ENCODE peak calls at places on chromosomes 3 and 15, in ten cellular contexts. D is mammary epithelial cell, A is OCI-LY7, I is kidney epithelial cell, U is neural progenitor cell, B is uterus, X is heart right ventricle, K is astrocyte of the cerebellum, N is ovary, W is cardiac muscle cell. M is an unnamed sample.

GRCh38 chr3:194908972-194909371 is 223.3 kb downstream of the FAM43A start:
- DNase-seq in D (no peak), A (no peak), I (no peak), U (no peak), B (no peak), X (no peak), K (no peak), N (no peak), W (peak), M (no peak)

GRCh38 chr15:74725241-74725774 is at the start of gene CYP1A1:
- DNase-seq in D (peak), A (no peak), I (no peak), U (peak), B (no peak), X (peak), K (no peak), N (no peak), W (peak), M (peak)

GRCh38 chr3:113948015-113948917 is 453 bp downstream of the ZDHHC23 start:
- DNase-seq in D (peak), A (peak), I (no peak), U (peak), B (no peak), X (peak), K (no peak), N (peak), W (no peak), M (peak)

GRCh38 chr3:151169700-151170224 is 33.3 kb downstream of the GPR171 start:
- DNase-seq in D (peak), A (no peak), I (no peak), U (no peak), B (no peak), X (peak), K (no peak), N (no peak), W (peak), M (no peak)

GRCh38 chr15:66862878-66863335 is 160.9 kb downstream of the SMAD6 start:
- DNase-seq in D (peak), A (peak), I (peak), U (peak), B (peak), X (peak), K (peak), N (peak), W (peak), M (peak)

GRCh38 chr3:106119691-106120090 is 250.9 kb upstream of the CBLB start:
- DNase-seq in D (peak), A (no peak), I (no peak), U (no peak), B (no peak), X (no peak), K (no peak), N (no peak), W (peak), M (peak)

GRCh38 chr15:95286316-95286880 is 1044.1 kb upstream of the NR2F2 start:
- DNase-seq in D (no peak), A (no peak), I (no peak), U (peak), B (no peak), X (no peak), K (no peak), N (peak), W (no peak), M (no peak)

GRCh38 chr3:189954733-189955665 is 165.7 kb downstream of the P3H2 start:
- DNase-seq in D (no peak), A (no peak), I (no peak), U (no peak), B (no peak), X (no peak), K (no peak), N (no peak), W (peak), M (peak)

GRCh38 chr3:71121429-71122167 is 461.9 kb downstream of the FOXP1 start:
- DNase-seq in D (peak), A (no peak), I (no peak), U (no peak), B (no peak), X (no peak), K (no peak), N (no peak), W (no peak), M (peak)

GRCh38 chr3:126345641-126346460 is 11.4 kb downstream of the KLF15 start:
- DNase-seq in D (no peak), A (no peak), I (no peak), U (no peak), B (peak), X (no peak), K (no peak), N (no peak), W (no peak), M (no peak)

GRCh38 chr3:72295276-72295973 is 510.5 kb upstream of the PROK2 start:
- DNase-seq in D (no peak), A (no peak), I (no peak), U (no peak), B (no peak), X (no peak), K (no peak), N (no peak), W (no peak), M (peak)

GRCh38 chr3:136070953-136071949 is 105.7 kb downstream of the PPP2R3A start:
- DNase-seq in D (peak), A (peak), I (no peak), U (no peak), B (peak), X (no peak), K (peak), N (no peak), W (peak), M (peak)

GRCh38 chr15:73989001-73989798 is 2.9 kb downstream of the STOML1 start:
- DNase-seq in D (peak), A (no peak), I (no peak), U (no peak), B (no peak), X (no peak), K (peak), N (no peak), W (peak), M (peak)

DNA sequence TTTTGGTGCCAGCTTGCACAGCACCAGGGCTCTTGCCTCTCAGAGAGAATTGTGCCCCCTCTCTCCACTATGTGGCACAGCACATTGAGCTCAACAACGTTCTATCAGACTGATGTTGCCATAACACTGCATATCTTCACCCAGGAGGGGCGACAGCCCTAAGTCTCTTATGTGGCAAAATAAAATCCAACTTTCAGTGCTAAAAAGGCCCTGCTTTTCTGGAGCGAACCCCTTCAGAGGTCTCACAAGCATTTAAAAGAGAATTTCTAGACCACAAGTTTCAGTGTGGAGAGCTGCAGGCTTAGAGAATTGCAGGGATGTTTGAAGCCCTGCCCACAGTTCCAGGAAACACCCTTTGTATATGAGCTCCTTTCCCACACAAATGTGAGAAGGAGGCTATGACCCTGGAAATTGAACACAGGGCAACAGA is 85.5 kb downstream of the LIPC start:
- DNase-seq in D (no peak), A (no peak), I (no peak), U (no peak), B (no peak), X (no peak), K (no peak), N (no peak), W (no peak), M (no peak)
- TF ChIP-seq CTCF in D (peak), A (peak), I (peak), U (peak), B (no peak), X (no peak), K (peak), N (no peak), W (no peak), M (no peak)

GRCh38 chr3:168476360-168476980 is 380.7 kb upstream of the GOLIM4 start:
- DNase-seq in D (no peak), A (no peak), I (no peak), U (no peak), B (no peak), X (no peak), K (no peak), N (no peak), W (no peak), M (no peak)
- H3K4me3 ChIP-seq in D (no peak), A (no peak), I (no peak), U (no peak), B (no peak), X (no peak), K (no peak), N (no peak), W (no peak), M (no peak)

DNA sequence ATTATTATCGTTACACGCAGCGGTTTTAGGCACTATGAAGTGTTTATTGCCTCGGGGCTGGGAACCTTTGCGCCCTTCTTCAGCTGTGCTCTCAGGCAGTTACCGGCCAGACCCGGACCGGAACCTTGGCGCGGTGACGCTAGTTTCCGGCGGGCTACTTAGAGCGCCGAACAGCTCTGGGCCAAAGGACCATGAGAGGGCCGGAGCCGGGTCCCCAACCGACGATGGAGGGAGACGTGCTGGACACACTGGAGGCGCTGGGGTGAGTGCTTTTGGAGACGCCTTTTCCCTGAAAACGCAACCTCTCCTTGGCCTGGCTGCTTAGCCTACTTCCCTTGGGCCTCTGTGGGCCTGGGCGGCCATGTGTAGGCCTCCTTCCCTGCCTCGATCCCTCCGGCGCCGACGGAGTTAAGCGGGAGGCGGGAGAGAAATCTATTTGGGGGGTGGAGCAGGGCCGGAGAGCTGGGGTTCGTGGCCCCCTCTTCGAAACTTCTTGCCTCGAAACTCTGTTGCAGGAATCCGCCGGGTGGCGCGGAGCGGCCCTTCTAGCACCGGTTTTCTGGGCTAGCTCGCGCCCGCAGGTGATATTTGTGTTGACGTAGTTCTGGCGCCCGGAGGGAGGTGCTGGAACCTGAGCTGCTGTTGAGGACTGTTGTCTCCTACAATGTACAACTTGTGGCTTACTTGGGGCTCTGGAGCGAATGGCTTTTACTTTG is at the start of gene FAM98B:
- DNase-seq in D (peak), A (peak), I (no peak), U (peak), B (peak), X (peak), K (peak), N (peak), W (peak), M (peak)
- TF ChIP-seq CTCF in D (no peak), A (peak), I (no peak), U (peak), B (peak), X (no peak), K (peak), N (no peak), W (no peak), M (peak)

GRCh38 chr15:40338041-40338657 is 2.6 kb downstream of the CCDC9B start:
- DNase-seq in D (peak), A (peak), I (no peak), U (peak), B (peak), X (peak), K (no peak), N (peak), W (peak), M (peak)

GRCh38 chr15:40340740-40341400 is at the start of gene CCDC9B:
- DNase-seq in D (peak), A (no peak), I (peak), U (peak), B (peak), X (peak), K (no peak), N (peak), W (peak), M (peak)

GRCh38 chr15:40338921-40339620 is 1.7 kb downstream of the CCDC9B start:
- DNase-seq in D (peak), A (no peak), I (peak), U (no peak), B (peak), X (no peak), K (no peak), N (no peak), W (peak), M (peak)

GRCh38 chr15:40339621-40339945 is 1.2 kb downstream of the CCDC9B start:
- DNase-seq in D (no peak), A (no peak), I (no peak), U (no peak), B (no peak), X (no peak), K (no peak), N (no peak), W (no peak), M (no peak)

GRCh38 chr15:40340038-40340739 is 550 bp downstream of the CCDC9B start:
- DNase-seq in D (no peak), A (no peak), I (no peak), U (no peak), B (peak), X (peak), K (no peak), N (peak), W (peak), M (peak)
- H3K4me3 ChIP-seq in D (peak), A (no peak), I (peak), U (no peak), B (peak), X (peak), K (peak), N (peak), W (peak), M (peak)

DNA sequence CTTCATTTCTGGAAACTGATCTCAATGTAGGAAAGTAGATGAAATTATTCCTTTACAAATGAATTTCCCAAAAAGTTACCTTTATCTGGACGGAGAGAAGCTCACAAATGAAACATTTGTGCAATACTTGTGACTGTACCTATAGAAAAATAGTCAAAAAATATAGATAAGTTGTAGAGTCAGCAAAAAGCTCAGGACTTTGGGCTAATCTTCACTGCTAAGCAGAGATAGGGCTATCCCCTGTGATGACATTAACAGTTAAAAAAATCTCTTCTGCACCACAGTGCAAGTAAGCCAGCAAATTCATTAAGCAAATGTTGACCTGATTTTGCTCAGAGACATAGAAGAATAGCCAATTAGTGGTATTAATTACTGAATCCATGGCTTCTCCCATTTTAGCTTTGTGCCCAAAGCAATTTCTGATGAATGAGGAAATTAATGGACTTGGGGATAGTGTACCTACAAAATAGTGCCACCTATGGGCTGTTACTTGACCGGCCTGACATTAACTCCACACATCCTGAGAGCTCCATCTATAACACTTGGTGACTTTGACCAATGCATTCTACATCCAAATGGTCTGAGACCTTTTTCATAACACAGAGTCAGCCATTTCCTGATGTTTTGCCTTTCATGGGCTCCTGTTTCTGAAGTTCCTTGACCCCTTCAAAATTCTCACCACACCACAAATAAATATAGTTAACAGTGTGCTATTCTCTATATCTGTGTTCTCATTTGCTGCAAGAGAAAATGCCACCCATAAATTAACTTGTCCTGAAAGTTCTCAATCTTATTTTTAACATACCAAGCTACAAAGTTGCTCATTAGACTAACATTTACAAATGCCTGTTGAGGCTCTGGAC is 105.0 kb downstream of the SSR3 start:
- DNase-seq in D (peak), A (peak), I (peak), U (peak), B (no peak), X (no peak), K (no peak), N (no peak), W (peak), M (peak)
- TF ChIP-seq CTCF in D (peak), A (peak), I (peak), U (peak), B (no peak), X (peak), K (peak), N (no peak), W (peak), M (peak)

GRCh38 chr3:125107861-125108567 is 52.2 kb upstream of the HEG1 start:
- DNase-seq in D (peak), A (no peak), I (peak), U (no peak), B (no peak), X (no peak), K (peak), N (no peak), W (peak), M (peak)
- H3K4me3 ChIP-seq in D (no peak), A (no peak), I (no peak), U (no peak), B (no peak), X (no peak), K (peak), N (no peak), W (no peak), M (no peak)

DNA sequence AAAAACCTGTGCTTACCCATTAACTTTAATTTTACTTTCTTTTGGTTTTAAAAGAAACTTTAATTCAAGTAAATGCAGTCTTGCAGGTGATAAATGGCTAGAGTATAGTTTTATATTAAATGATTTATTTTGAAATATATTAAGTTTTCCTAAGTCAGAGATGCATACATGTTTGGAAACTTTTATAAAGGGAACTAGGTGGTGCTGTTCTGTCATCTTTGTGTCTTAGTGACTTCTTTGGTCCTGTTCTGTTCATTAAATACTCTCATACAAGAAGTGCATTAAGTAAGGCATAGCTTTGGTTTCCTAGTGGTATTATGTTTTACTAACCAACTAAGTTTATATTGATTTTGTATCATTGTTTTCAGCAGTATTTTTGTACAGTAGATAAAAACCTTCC is 15.6 kb downstream of the CADM2 start:
- DNase-seq in D (no peak), A (no peak), I (no peak), U (no peak), B (no peak), X (no peak), K (no peak), N (no peak), W (no peak), M (peak)
- TF ChIP-seq CTCF in D (no peak), A (peak), I (no peak), U (peak), B (no peak), X (no peak), K (no peak), N (no peak), W (no peak), M (peak)

M was measured in epithelial cell of esophagus.